ENCODE peak calls at places on chromosomes 6 and 20, in five cellular contexts. One of them, this sample, is unnamed.
A peak's percentile ranks its signal among the peaks of the same experiment; 100 is the strongest.

GRCh38 chr6:157317129-157317814 is 6.0 kb downstream of the TMEM242 start:
- DNase-seq in psoas muscle: peak; percentile 86
- DNase-seq in CD14-positive monocyte: peak; percentile 86
- DNase-seq in AG09319: peak; percentile 44
- DNase-seq in GM12865: no peak
- DNase-seq in this sample: no peak

GRCh38 chr20:20711413-20711812 is 1.0 kb downstream of the RALGAPA2 start:
- DNase-seq in CD14-positive monocyte: no peak
- DNase-seq in GM12865: peak; percentile 41
- DNase-seq in psoas muscle: no peak
- DNase-seq in AG09319: no peak
- DNase-seq in this sample: peak; percentile 40

GRCh38 chr6:138302554-138302953 is 75.2 kb upstream of the SMIM28 start:
- DNase-seq in psoas muscle: no peak
- DNase-seq in GM12865: no peak
- DNase-seq in AG09319: no peak
- DNase-seq in CD14-positive monocyte: no peak
- DNase-seq in this sample: no peak

GRCh38 chr6:39083111-39083702 is 31.8 kb downstream of the SAYSD1 start:
- DNase-seq in GM12865: no peak
- DNase-seq in psoas muscle: no peak
- DNase-seq in AG09319: no peak
- DNase-seq in CD14-positive monocyte: no peak
- DNase-seq in this sample: no peak

GRCh38 chr6:17790486-17790885 is 83.8 kb upstream of the NUP153 start:
- DNase-seq in CD14-positive monocyte: no peak
- DNase-seq in psoas muscle: no peak
- DNase-seq in AG09319: no peak
- DNase-seq in GM12865: no peak
- DNase-seq in this sample: no peak

GRCh38 chr6:7439243-7439642 is 49.6 kb downstream of the RIOK1 start:
- DNase-seq in psoas muscle: no peak
- DNase-seq in CD14-positive monocyte: no peak
- DNase-seq in AG09319: no peak
- DNase-seq in GM12865: no peak
- DNase-seq in this sample: no peak

GRCh38 chr6:18386302-18386976 is 711 bp upstream of the RNF144B start:
- DNase-seq in psoas muscle: peak; percentile 73
- DNase-seq in GM12865: no peak
- DNase-seq in AG09319: no peak
- DNase-seq in CD14-positive monocyte: no peak
- DNase-seq in this sample: no peak

GRCh38 chr6:77292564-77293546 is 170.4 kb downstream of the HTR1B start:
- DNase-seq in psoas muscle: no peak
- DNase-seq in AG09319: peak; percentile 12
- DNase-seq in CD14-positive monocyte: no peak
- DNase-seq in GM12865: no peak
- DNase-seq in this sample: peak; percentile 66

GRCh38 chr20:46316984-46317684 is 8.8 kb upstream of the CDH22 start:
- DNase-seq in CD14-positive monocyte: no peak
- DNase-seq in GM12865: no peak
- DNase-seq in AG09319: no peak
- DNase-seq in psoas muscle: peak; percentile 57
- DNase-seq in this sample: no peak

GRCh38 chr6:41334482-41335023 is 855 bp upstream of the NCR2 start:
- DNase-seq in AG09319: no peak
- DNase-seq in CD14-positive monocyte: no peak
- DNase-seq in psoas muscle: no peak
- DNase-seq in GM12865: peak; percentile 44
- DNase-seq in this sample: no peak

GRCh38 chr20:14824996-14825395 is 487.6 kb upstream of the FLRT3 start:
- DNase-seq in CD14-positive monocyte: no peak
- DNase-seq in psoas muscle: no peak
- DNase-seq in AG09319: no peak
- DNase-seq in GM12865: no peak
- DNase-seq in this sample: no peak

GRCh38 chr20:9578584-9578983 is 64.2 kb downstream of the LAMP5 start:
- DNase-seq in psoas muscle: no peak
- DNase-seq in GM12865: no peak
- DNase-seq in CD14-positive monocyte: no peak
- DNase-seq in AG09319: no peak
- DNase-seq in this sample: no peak

GRCh38 chr20:24961384-24962181 is 12.5 kb downstream of the CST7 start:
- DNase-seq in psoas muscle: no peak
- DNase-seq in CD14-positive monocyte: no peak
- DNase-seq in AG09319: no peak
- DNase-seq in GM12865: no peak
- DNase-seq in this sample: no peak

GRCh38 chr6:139369568-139370046 is 4.8 kb downstream of the CITED2 start:
- DNase-seq in AG09319: peak; percentile 32
- DNase-seq in GM12865: peak; percentile 55
- DNase-seq in CD14-positive monocyte: no peak
- DNase-seq in psoas muscle: no peak
- DNase-seq in this sample: peak; percentile 46

GRCh38 chr6:108961985-108962384 is 113.8 kb downstream of the ARMC2 start:
- DNase-seq in CD14-positive monocyte: no peak
- DNase-seq in GM12865: no peak
- DNase-seq in psoas muscle: no peak
- DNase-seq in AG09319: peak; percentile 84
- DNase-seq in this sample: no peak

GRCh38 chr20:61554617-61555016 is 302.6 kb downstream of the CDH4 start:
- DNase-seq in GM12865: no peak
- DNase-seq in AG09319: no peak
- DNase-seq in psoas muscle: no peak
- DNase-seq in CD14-positive monocyte: no peak
- DNase-seq in this sample: no peak

GRCh38 chr20:44780226-44780625 is 30.1 kb downstream of the RIMS4 start:
- DNase-seq in psoas muscle: no peak
- DNase-seq in GM12865: peak; percentile 55
- DNase-seq in AG09319: peak; percentile 8
- DNase-seq in CD14-positive monocyte: no peak
- DNase-seq in this sample: peak; percentile 88

GRCh38 chr6:148432405-148433195 is 90.0 kb downstream of the SASH1 start:
- DNase-seq in psoas muscle: no peak
- DNase-seq in CD14-positive monocyte: no peak
- DNase-seq in GM12865: no peak
- DNase-seq in AG09319: no peak
- DNase-seq in this sample: no peak

GRCh38 chr6:151413372-151414145 is 22.2 kb upstream of the ZBTB2 start:
- DNase-seq in GM12865: no peak
- DNase-seq in CD14-positive monocyte: no peak
- DNase-seq in AG09319: no peak
- DNase-seq in psoas muscle: no peak
- DNase-seq in this sample: no peak

GRCh38 chr20:34143951-34144350 is 31.9 kb upstream of the EIF2S2 start:
- DNase-seq in GM12865: no peak
- DNase-seq in psoas muscle: no peak
- DNase-seq in AG09319: no peak
- DNase-seq in CD14-positive monocyte: no peak
- DNase-seq in this sample: no peak

GRCh38 chr6:131116755-131117360 is 18.4 kb upstream of the AKAP7 start:
- DNase-seq in GM12865: peak; percentile 62
- DNase-seq in AG09319: no peak
- DNase-seq in psoas muscle: no peak
- DNase-seq in CD14-positive monocyte: no peak
- DNase-seq in this sample: no peak

GRCh38 chr6:96015791-96016776 is at the start of gene FUT9:
- DNase-seq in AG09319: no peak
- DNase-seq in psoas muscle: peak; percentile 24
- DNase-seq in CD14-positive monocyte: no peak
- DNase-seq in GM12865: no peak
- DNase-seq in this sample: no peak

GRCh38 chr20:60630609-60631008 is 621.5 kb upstream of the CDH4 start:
- DNase-seq in psoas muscle: no peak
- DNase-seq in GM12865: no peak
- DNase-seq in CD14-positive monocyte: no peak
- DNase-seq in AG09319: no peak
- DNase-seq in this sample: no peak

GRCh38 chr6:34917626-34918285 is 28.7 kb downstream of the ANKS1A start:
- DNase-seq in psoas muscle: no peak
- DNase-seq in AG09319: no peak
- DNase-seq in CD14-positive monocyte: no peak
- DNase-seq in GM12865: no peak
- DNase-seq in this sample: no peak

GRCh38 chr6:66896415-66896814 is 1189.4 kb upstream of the EYS start:
- DNase-seq in AG09319: no peak
- DNase-seq in psoas muscle: no peak
- DNase-seq in GM12865: no peak
- DNase-seq in CD14-positive monocyte: no peak
- DNase-seq in this sample: no peak

GRCh38 chr6:56314683-56315523 is 67.5 kb upstream of the COL21A1 start:
- DNase-seq in GM12865: peak; percentile 48
- DNase-seq in psoas muscle: no peak
- DNase-seq in AG09319: no peak
- DNase-seq in CD14-positive monocyte: no peak
- DNase-seq in this sample: peak; percentile 60

GRCh38 chr6:20876016-20876415 is 341.8 kb downstream of the CDKAL1 start:
- DNase-seq in AG09319: peak; percentile 67
- DNase-seq in CD14-positive monocyte: no peak
- DNase-seq in GM12865: peak; percentile 11
- DNase-seq in psoas muscle: no peak
- DNase-seq in this sample: no peak

GRCh38 chr6:92979281-92979680 is 440.1 kb downstream of the EPHA7 start:
- DNase-seq in GM12865: no peak
- DNase-seq in CD14-positive monocyte: no peak
- DNase-seq in psoas muscle: no peak
- DNase-seq in AG09319: no peak
- DNase-seq in this sample: no peak

GRCh38 chr6:125474061-125474460 is 172.3 kb upstream of the HDDC2 start:
- DNase-seq in GM12865: no peak
- DNase-seq in psoas muscle: no peak
- DNase-seq in AG09319: no peak
- DNase-seq in CD14-positive monocyte: no peak
- DNase-seq in this sample: no peak

GRCh38 chr6:114310053-114310452 is 32.8 kb downstream of the HS3ST5 start:
- DNase-seq in psoas muscle: no peak
- DNase-seq in GM12865: no peak
- DNase-seq in CD14-positive monocyte: no peak
- DNase-seq in AG09319: no peak
- DNase-seq in this sample: no peak

GRCh38 chr20:1802385-1803215 is 92.6 kb upstream of the SIRPA start:
- DNase-seq in psoas muscle: peak; percentile 82
- DNase-seq in CD14-positive monocyte: peak; percentile 83
- DNase-seq in AG09319: no peak
- DNase-seq in GM12865: peak; percentile 52
- DNase-seq in this sample: peak; percentile 80
- TF ChIP-seq CTCF in psoas muscle: peak; percentile 60
- TF ChIP-seq CTCF in CD14-positive monocyte: peak; percentile 82
- TF ChIP-seq CTCF in AG09319: peak; percentile 73
- TF ChIP-seq CTCF in GM12865: peak; percentile 50
- TF ChIP-seq CTCF in this sample: peak; percentile 94

GRCh38 chr6:134309227-134309626 is 8.7 kb downstream of the SGK1 start:
- DNase-seq in CD14-positive monocyte: no peak
- DNase-seq in AG09319: no peak
- DNase-seq in GM12865: no peak
- DNase-seq in psoas muscle: no peak
- DNase-seq in this sample: no peak

GRCh38 chr6:134307870-134308269 is 10.0 kb downstream of the SGK1 start:
- DNase-seq in CD14-positive monocyte: no peak
- DNase-seq in psoas muscle: no peak
- DNase-seq in GM12865: no peak
- DNase-seq in AG09319: no peak
- DNase-seq in this sample: no peak

GRCh38 chr6:134310206-134310605 is 7.7 kb downstream of the SGK1 start:
- DNase-seq in AG09319: no peak
- DNase-seq in psoas muscle: no peak
- DNase-seq in GM12865: no peak
- DNase-seq in CD14-positive monocyte: no peak
- DNase-seq in this sample: no peak

GRCh38 chr6:134308800-134309199 is 9.1 kb downstream of the SGK1 start:
- DNase-seq in CD14-positive monocyte: no peak
- DNase-seq in GM12865: peak; percentile 16
- DNase-seq in AG09319: no peak
- DNase-seq in psoas muscle: no peak
- DNase-seq in this sample: no peak

GRCh38 chr6:134307074-134307473 is 10.8 kb downstream of the SGK1 start:
- DNase-seq in GM12865: no peak
- DNase-seq in psoas muscle: no peak
- DNase-seq in CD14-positive monocyte: no peak
- DNase-seq in AG09319: no peak
- DNase-seq in this sample: no peak
- TF ChIP-seq CTCF in GM12865: no peak
- TF ChIP-seq CTCF in psoas muscle: no peak
- TF ChIP-seq CTCF in CD14-positive monocyte: no peak
- TF ChIP-seq CTCF in AG09319: no peak
- TF ChIP-seq CTCF in this sample: no peak

DNA sequence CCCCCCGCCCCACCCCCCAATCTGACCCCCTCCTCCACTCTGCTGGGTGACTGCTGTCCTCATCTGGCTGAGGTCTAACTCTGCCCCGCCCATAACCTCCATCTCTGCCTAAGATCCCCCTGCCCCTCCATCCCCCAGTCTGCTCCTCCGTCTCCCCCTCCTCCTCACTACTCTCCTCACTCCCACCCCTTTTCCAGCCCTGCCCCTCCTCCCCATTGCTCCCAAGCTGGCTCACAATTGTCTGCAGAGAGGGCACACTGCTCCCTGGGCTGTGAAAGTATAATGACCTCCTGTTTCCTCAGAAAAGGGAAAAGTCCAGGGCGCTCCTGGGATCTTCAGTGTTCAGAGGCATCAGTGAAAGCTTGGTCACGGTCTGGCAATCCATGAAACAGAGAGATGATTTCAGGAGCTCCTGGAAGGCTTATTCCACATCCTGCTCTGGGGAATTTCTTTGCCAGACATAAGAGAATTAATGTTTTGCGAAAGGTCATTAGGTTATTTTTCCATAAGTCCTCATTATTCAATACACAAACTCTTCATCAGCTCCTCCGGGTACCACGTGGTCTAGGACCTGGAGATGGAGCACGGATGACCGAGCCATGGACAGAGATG is 21.5 kb downstream of the CST5 start:
- DNase-seq in CD14-positive monocyte: no peak
- DNase-seq in AG09319: no peak
- DNase-seq in GM12865: no peak
- DNase-seq in psoas muscle: no peak
- DNase-seq in this sample: no peak
- TF ChIP-seq CTCF in CD14-positive monocyte: no peak
- TF ChIP-seq CTCF in AG09319: no peak
- TF ChIP-seq CTCF in GM12865: no peak
- TF ChIP-seq CTCF in psoas muscle: no peak
- TF ChIP-seq CTCF in this sample: no peak

GRCh38 chr20:327041-327945 is 1.9 kb downstream of the SOX12 start:
- DNase-seq in CD14-positive monocyte: no peak
- DNase-seq in AG09319: peak; percentile 83
- DNase-seq in psoas muscle: peak; percentile 81
- DNase-seq in GM12865: peak; percentile 94
- DNase-seq in this sample: peak; percentile 92

GRCh38 chr20:326645-327031 is 1.3 kb downstream of the SOX12 start:
- DNase-seq in GM12865: no peak
- DNase-seq in AG09319: no peak
- DNase-seq in psoas muscle: peak; percentile 69
- DNase-seq in CD14-positive monocyte: no peak
- DNase-seq in this sample: peak; percentile 59

GRCh38 chr20:325043-325888 is at the start of gene SOX12:
- DNase-seq in psoas muscle: peak; percentile 97
- DNase-seq in CD14-positive monocyte: peak; percentile 86
- DNase-seq in GM12865: peak; percentile 97
- DNase-seq in AG09319: no peak
- DNase-seq in this sample: peak; percentile 99

GRCh38 chr20:325889-326644 is 715 bp downstream of the SOX12 start:
- DNase-seq in GM12865: peak; percentile 77
- DNase-seq in AG09319: no peak
- DNase-seq in CD14-positive monocyte: no peak
- DNase-seq in psoas muscle: peak; percentile 78
- DNase-seq in this sample: peak; percentile 73

GRCh38 chr20:324177-325042 is 942 bp upstream of the SOX12 start:
- DNase-seq in CD14-positive monocyte: no peak
- DNase-seq in GM12865: peak; percentile 94
- DNase-seq in psoas muscle: peak; percentile 94
- DNase-seq in AG09319: no peak
- DNase-seq in this sample: peak; percentile 90
- TF ChIP-seq CTCF in CD14-positive monocyte: peak; percentile 24
- TF ChIP-seq CTCF in GM12865: peak; percentile 36
- TF ChIP-seq CTCF in psoas muscle: peak; percentile 27
- TF ChIP-seq CTCF in AG09319: peak; percentile 34
- TF ChIP-seq CTCF in this sample: peak; percentile 47

This sample was measured in Caco-2.